ENCODE peak calls at places on chromosomes 3 and 15, in eight cellular contexts. L is kidney, Z is adrenal gland, V is pancreas, A is psoas muscle, N is AG04450, J is Panc1, I is stomach. M is an unnamed sample.

GRCh38 chr3:195591220-195591619 is 7.5 kb upstream of the APOD start:
- DNase-seq in I (no peak), V (no peak), J (no peak), N (no peak), L (no peak), A (peak; percentile 33), Z (no peak), M (no peak)

GRCh38 chr3:22685598-22685997 is 517.5 kb upstream of the UBE2E2 start:
- DNase-seq in L (no peak), N (no peak), I (no peak), J (no peak), V (no peak), Z (no peak), A (no peak), M (no peak)

GRCh38 chr3:14923476-14923875 is 23.9 kb upstream of the NR2C2 start:
- DNase-seq in J (no peak), N (no peak), A (no peak), Z (no peak), I (no peak), V (peak; percentile 30), L (no peak), M (no peak)

GRCh38 chr3:188021041-188021440 is 132.9 kb upstream of the LPP start:
- DNase-seq in I (no peak), V (no peak), A (no peak), L (no peak), J (no peak), N (no peak), Z (no peak), M (no peak)

GRCh38 chr15:85618956-85619491 is 175.7 kb downstream of the KLHL25 start:
- DNase-seq in V (no peak), A (peak; percentile 73), J (no peak), L (peak; percentile 82), I (peak; percentile 53), N (peak; percentile 87), Z (peak; percentile 85), M (peak; percentile 86)

GRCh38 chr15:62164500-62165028 is 521 bp downstream of the C2CD4B start:
- DNase-seq in V (peak; percentile 84), A (peak; percentile 15), I (no peak), J (no peak), Z (no peak), N (no peak), L (peak; percentile 81), M (peak; percentile 35)

GRCh38 chr3:30689202-30689641 is 82.8 kb downstream of the TGFBR2 start:
- DNase-seq in N (no peak), Z (peak; percentile 68), A (no peak), L (peak; percentile 78), I (peak; percentile 64), J (no peak), V (peak; percentile 47), M (no peak)

GRCh38 chr15:89074402-89075012 is 13.7 kb upstream of the ABHD2 start:
- DNase-seq in L (no peak), N (no peak), Z (no peak), V (no peak), I (no peak), J (no peak), A (no peak), M (no peak)

GRCh38 chr3:21170964-21171363 is 580.0 kb downstream of the ZNF385D start:
- DNase-seq in L (no peak), Z (no peak), I (no peak), A (no peak), N (no peak), V (no peak), J (peak; percentile 4), M (no peak)

GRCh38 chr15:79394231-79394630 is 37.9 kb upstream of the MINAR1 start:
- DNase-seq in I (no peak), J (no peak), N (peak; percentile 8), A (no peak), Z (no peak), V (no peak), L (no peak), M (no peak)

GRCh38 chr3:11803977-11804903 is 42.4 kb downstream of the TAMM41 start:
- DNase-seq in V (no peak), J (peak; percentile 18), A (peak; percentile 21), N (no peak), I (peak; percentile 42), Z (peak; percentile 57), L (no peak), M (no peak)

GRCh38 chr15:70093070-70093469 is 4.6 kb downstream of the TLE3 start:
- DNase-seq in A (no peak), I (no peak), V (no peak), L (no peak), J (no peak), N (no peak), Z (no peak), M (no peak)
- H3K4me3 ChIP-seq in A (peak overlapping the region; percentile 95), I (peak overlapping the region; percentile 92), V (no peak overlapping the region), L (peak overlapping the region; percentile 46), J (peak overlapping the region; percentile 92), N (peak overlapping the region; percentile 22), Z (no peak overlapping the region), M (no peak overlapping the region)

GRCh38 chr3:107927361-107928083 is 163.3 kb downstream of the CD47 start:
- DNase-seq in L (peak; percentile 87), J (no peak), N (peak; percentile 18), V (peak; percentile 81), Z (peak; percentile 80), I (peak; percentile 69), A (peak; percentile 72), M (peak; percentile 73)
- H3K27ac ChIP-seq in L (no peak overlapping the region), J (no peak overlapping the region), N (no peak overlapping the region), V (no peak overlapping the region), Z (no peak overlapping the region), I (peak overlapping the region; percentile 43), A (no peak overlapping the region), M (peak overlapping the region; percentile 5)

DNA sequence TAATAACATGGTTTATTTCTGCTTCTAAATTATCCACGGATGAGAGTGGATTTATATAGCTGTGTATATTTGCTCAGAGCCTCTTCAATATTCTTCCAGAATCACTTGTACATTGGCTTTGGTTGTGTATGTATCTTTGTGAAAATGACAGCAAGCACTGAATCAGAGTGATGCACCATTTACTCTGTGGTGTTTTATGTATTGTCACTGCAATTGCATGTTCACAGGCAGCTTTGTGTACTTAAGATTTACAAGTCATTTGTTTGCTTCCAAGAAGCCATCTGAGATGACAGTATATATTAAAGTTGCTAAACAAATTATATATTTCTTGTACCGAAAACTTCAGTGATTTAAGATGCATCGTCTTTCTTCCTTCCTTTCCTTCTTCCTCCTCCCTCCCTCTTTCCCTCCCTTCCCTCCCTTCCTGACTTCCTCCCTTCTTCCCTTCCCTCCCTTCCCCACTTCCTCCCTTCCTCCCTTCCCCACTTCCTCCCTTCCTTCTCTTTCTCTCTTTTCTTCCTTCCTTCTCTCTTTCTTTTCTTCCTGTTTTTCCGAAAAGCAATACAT is 362.3 kb upstream of the GOLIM4 start:
- DNase-seq in V (no peak), N (no peak), Z (no peak), L (no peak), J (no peak), I (no peak), A (no peak), M (no peak)
- H3K4me3 ChIP-seq in V (no peak overlapping the region), N (no peak overlapping the region), Z (no peak overlapping the region), L (no peak overlapping the region), J (no peak overlapping the region), I (no peak overlapping the region), A (no peak overlapping the region), M (no peak overlapping the region)

GRCh38 chr3:100020876-100021644 is 93.2 kb downstream of the FILIP1L start:
- DNase-seq in N (no peak), L (no peak), V (no peak), Z (peak; percentile 71), A (no peak), J (no peak), I (no peak), M (no peak)
- H3K27ac ChIP-seq in N (no peak overlapping the region), L (no peak overlapping the region), V (no peak overlapping the region), Z (no peak overlapping the region), A (peak overlapping the region; percentile 58), J (no peak overlapping the region), I (peak overlapping the region; percentile 13), M (no peak overlapping the region)

DNA sequence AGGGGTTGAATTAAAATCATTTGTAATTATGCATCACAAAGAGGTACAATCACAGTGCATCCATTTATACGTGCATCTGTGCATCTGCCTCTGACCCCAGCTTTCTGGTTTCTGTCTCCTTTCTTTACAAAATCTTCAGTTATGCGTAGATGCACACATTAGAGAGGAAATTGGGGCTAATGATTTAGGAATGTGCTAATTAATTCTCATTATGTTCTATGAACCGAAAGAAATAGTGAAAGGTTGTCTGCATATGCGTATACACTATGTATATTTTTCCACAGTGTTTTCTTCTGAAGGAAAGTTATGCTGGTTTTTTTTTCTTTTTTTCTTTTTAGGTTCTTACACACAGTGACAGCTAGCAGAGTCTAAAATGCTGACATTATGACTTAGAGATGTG is 71.6 kb downstream of the SAMMSON start:
- DNase-seq in N (no peak), A (no peak), V (no peak), Z (no peak), J (no peak), L (no peak), I (no peak), M (no peak)
- H3K4me3 ChIP-seq in N (no peak overlapping the region), A (no peak overlapping the region), V (no peak overlapping the region), Z (no peak overlapping the region), J (no peak overlapping the region), L (no peak overlapping the region), I (no peak overlapping the region), M (no peak overlapping the region)

GRCh38 chr15:40793216-40793989 is 13.5 kb upstream of the ZFYVE19 start:
- DNase-seq in V (peak; percentile 48), A (peak; percentile 36), N (peak; percentile 91), I (peak; percentile 86), J (peak; percentile 83), Z (peak; percentile 95), L (no peak), M (no peak)
- H3K27ac ChIP-seq in V (peak overlapping the region; percentile 62), A (no peak overlapping the region), N (peak overlapping the region; percentile 82), I (peak overlapping the region; percentile 57), J (peak overlapping the region; percentile 46), Z (no peak overlapping the region), L (peak overlapping the region; percentile 48), M (no peak overlapping the region)

GRCh38 chr15:101193063-101193712 is 58.7 kb downstream of the CHSY1 start:
- DNase-seq in V (no peak), Z (no peak), J (no peak), I (no peak), N (no peak), A (peak; percentile 75), L (peak; percentile 71), M (peak; percentile 49)
- H3K4me3 ChIP-seq in V (no peak overlapping the region), Z (no peak overlapping the region), J (no peak overlapping the region), I (peak overlapping the region; percentile 4), N (no peak overlapping the region), A (peak overlapping the region; percentile 19), L (peak overlapping the region; percentile 4), M (peak overlapping the region; percentile 16)

GRCh38 chr3:134357914-134358811 is 16.1 kb downstream of the AMOTL2 start:
- DNase-seq in I (peak; percentile 51), Z (peak; percentile 59), V (peak; percentile 55), N (peak; percentile 96), A (peak; percentile 48), L (no peak), J (no peak), M (no peak)

GRCh38 chr3:134356411-134357040 is 17.7 kb downstream of the AMOTL2 start:
- DNase-seq in J (no peak), Z (no peak), A (no peak), L (no peak), I (no peak), V (no peak), N (no peak), M (no peak)

GRCh38 chr3:134355416-134355815 is 18.8 kb downstream of the AMOTL2 start:
- DNase-seq in V (no peak), Z (no peak), J (no peak), N (no peak), A (no peak), I (no peak), L (no peak), M (no peak)

GRCh38 chr3:134359121-134360010 is 14.9 kb downstream of the AMOTL2 start:
- DNase-seq in N (no peak), J (no peak), A (no peak), V (peak; percentile 70), L (no peak), Z (no peak), I (no peak), M (peak; percentile 53)

GRCh38 chr3:134357261-134357913 is 16.9 kb downstream of the AMOTL2 start:
- DNase-seq in J (no peak), L (no peak), V (no peak), Z (no peak), A (no peak), I (no peak), N (no peak), M (no peak)
- H3K27ac ChIP-seq in J (peak overlapping the region; percentile 96), L (peak overlapping the region; percentile 81), V (peak overlapping the region; percentile 77), Z (no peak overlapping the region), A (peak overlapping the region; percentile 71), I (peak overlapping the region; percentile 96), N (peak overlapping the region; percentile 98), M (peak overlapping the region; percentile 100)